ENCODE peak calls at places on chromosomes 5 and 9, in nine cellular contexts. G is ascending aorta, Z is AG04450, L is heart right ventricle, S is BJ, O is AG04449, U is astrocyte of the cerebellum, M is transverse colon, Y is lower leg skin. W is an unnamed sample.

GRCh38 chr5:134111741-134112647 is 2.5 kb upstream of the TCF7 start:
- DNase-seq in G (no peak), Z (no peak), L (no peak), S (no peak), O (no peak), U (no peak), M (no peak), Y (no peak), W (no peak)

GRCh38 chr9:33993104-33993503 is 55.6 kb downstream of the UBAP2 start:
- DNase-seq in G (no peak), Z (no peak), L (no peak), S (no peak), O (no peak), U (no peak), M (no peak), Y (no peak), W (no peak)

GRCh38 chr5:22852807-22853670 is at the start of gene CDH12:
- DNase-seq in G (no peak), Z (no peak), L (no peak), S (no peak), O (no peak), U (no peak), M (no peak), Y (no peak), W (no peak)

GRCh38 chr9:87322840-87323635 is 174.6 kb upstream of the DAPK1 start:
- DNase-seq in G (no peak), Z (no peak), L (no peak), S (no peak), O (peak; percentile 33), U (no peak), M (no peak), Y (no peak), W (peak; percentile 72)

GRCh38 chr9:8297047-8297446 is 497.5 kb upstream of the DMAC1 start:
- DNase-seq in G (no peak), Z (no peak), L (no peak), S (no peak), O (no peak), U (no peak), M (no peak), Y (no peak), W (no peak)

GRCh38 chr9:131324736-131325679 is 35.5 kb downstream of the PLPP7 start:
- DNase-seq in G (no peak), Z (no peak), L (no peak), S (no peak), O (no peak), U (no peak), M (no peak), Y (no peak), W (no peak)

GRCh38 chr5:5164158-5164557 is 24.0 kb downstream of the ADAMTS16 start:
- DNase-seq in G (no peak), Z (no peak), L (no peak), S (no peak), O (no peak), U (no peak), M (no peak), Y (no peak), W (no peak)

GRCh38 chr5:14268738-14269137 is 125.6 kb downstream of the TRIO start:
- DNase-seq in G (no peak), Z (no peak), L (no peak), S (no peak), O (no peak), U (peak; percentile 40), M (no peak), Y (no peak), W (no peak)

GRCh38 chr5:107894361-107894760 is 223.6 kb upstream of the EFNA5 start:
- DNase-seq in G (no peak), Z (no peak), L (no peak), S (no peak), O (no peak), U (no peak), M (no peak), Y (no peak), W (no peak)

GRCh38 chr5:95730730-95731570 is at the start of gene RHOBTB3:
- DNase-seq in G (peak; percentile 50), Z (peak; percentile 80), L (peak; percentile 90), S (peak; percentile 78), O (peak; percentile 60), U (peak; percentile 90), M (peak; percentile 89), Y (peak; percentile 88), W (peak; percentile 55)

GRCh38 chr5:38666668-38667498 is 110.4 kb upstream of the LIFR start:
- DNase-seq in G (no peak), Z (no peak), L (peak; percentile 44), S (no peak), O (no peak), U (peak; percentile 42), M (no peak), Y (no peak), W (peak; percentile 7)

GRCh38 chr9:125522328-125522725 is 184.7 kb downstream of the MAPKAP1 start:
- DNase-seq in G (no peak), Z (no peak), L (no peak), S (no peak), O (no peak), U (peak; percentile 74), M (peak; percentile 18), Y (no peak), W (no peak)

GRCh38 chr9:83239787-83240186 is 176.8 kb upstream of the RASEF start:
- DNase-seq in G (no peak), Z (no peak), L (no peak), S (no peak), O (no peak), U (peak; percentile 36), M (no peak), Y (no peak), W (no peak)

DNA sequence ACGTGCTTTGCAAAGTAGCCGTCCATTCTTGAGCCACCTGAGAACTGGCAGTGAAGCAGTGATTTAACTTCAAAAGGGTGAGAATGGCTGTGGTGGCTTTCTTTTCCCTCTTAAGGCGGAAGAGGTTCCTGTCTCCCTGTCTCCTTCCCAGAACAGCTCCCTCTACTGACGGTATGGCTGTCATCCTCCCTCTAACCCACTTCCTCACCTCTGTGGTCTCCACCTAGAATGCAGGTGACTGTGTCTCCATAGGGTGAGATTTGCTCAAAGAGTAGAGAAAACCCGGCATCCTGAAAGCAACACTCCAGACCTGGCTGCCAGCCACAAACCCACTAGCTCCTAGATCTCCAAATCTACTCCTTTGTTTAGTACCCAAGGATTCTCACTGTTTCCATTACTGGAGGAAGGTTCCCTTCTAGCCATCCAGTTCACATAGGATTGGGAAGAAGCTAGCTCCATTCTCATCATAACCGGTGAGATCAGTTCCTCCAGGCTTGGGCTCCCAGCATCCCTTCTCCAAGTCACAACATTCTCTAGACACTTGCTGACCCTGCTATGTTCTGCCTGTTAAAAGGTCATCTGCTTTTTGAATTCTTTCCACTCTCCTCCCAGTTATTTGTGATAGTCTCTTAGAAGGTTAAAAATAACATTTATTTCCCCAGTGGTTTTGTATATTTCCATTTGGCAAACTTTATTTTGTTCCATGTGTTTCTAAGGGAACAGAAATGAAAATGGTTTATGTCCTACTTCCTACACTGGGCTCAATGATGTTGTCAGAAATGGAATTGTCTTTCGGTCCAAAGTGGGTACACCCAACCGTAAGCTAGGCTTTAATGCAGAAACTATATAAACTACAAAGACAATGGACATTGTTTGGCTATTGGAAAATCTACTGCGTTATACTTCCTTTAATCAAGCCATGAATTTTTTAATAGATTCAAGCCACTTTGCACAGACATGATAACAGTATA is 269.4 kb downstream of the CWC27 start:
- DNase-seq in G (no peak), Z (no peak), L (no peak), S (no peak), O (no peak), U (no peak), M (peak; percentile 23), Y (no peak), W (no peak)
- TF ChIP-seq CTCF in G (peak; percentile 10), Z (peak; percentile 35), L (no peak), S (peak; percentile 25), O (peak; percentile 16), U (peak; percentile 13), M (peak; percentile 26), Y (no peak), W (peak; percentile 24)

DNA sequence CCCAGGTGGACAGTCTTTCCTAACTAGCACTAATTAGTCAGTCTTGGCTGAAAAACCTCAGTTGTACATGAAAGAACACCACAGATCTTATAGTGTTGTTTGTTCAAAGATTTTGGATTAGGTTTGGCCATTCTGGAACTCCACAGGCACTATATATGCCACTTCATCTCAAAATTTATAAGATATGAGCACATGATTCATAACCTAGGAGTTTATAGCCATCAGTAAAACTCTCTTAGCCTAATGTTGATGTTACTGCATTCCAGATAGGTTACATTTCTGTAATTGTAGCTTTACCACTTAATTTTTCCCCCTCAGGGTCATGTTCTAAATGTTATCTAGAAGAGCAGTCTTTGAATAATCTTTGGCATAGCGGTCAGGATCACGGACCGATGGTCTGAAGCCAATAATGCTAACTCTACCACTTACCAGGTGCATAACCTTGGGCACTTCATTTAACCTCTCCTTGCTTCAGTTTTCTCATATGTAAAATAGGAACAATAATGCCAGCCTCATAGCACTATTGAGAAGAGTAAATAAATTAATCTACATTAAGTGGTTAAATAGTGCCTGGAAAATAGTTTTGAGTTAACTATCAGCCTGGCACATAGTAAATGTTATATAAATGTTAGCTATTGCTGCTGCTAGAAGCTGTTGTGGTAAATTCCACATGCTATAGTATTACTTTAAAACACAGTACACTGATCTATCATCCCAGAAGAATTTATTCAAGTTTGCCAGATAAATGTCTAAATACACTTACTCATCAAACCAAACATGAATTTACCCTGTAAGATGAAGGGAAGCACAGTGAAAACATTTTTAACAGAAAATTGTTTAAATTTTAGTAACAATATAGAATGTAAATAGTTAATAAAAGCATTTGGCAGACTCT is 743.9 kb downstream of the NR2F1-AS1 start:
- DNase-seq in G (no peak), Z (peak; percentile 42), L (no peak), S (peak; percentile 38), O (peak; percentile 56), U (peak; percentile 37), M (no peak), Y (no peak), W (peak; percentile 54)
- H3K4me3 ChIP-seq in G (no peak overlapping the region), Z (no peak overlapping the region), L (no peak overlapping the region), S (no peak overlapping the region), O (no peak overlapping the region), U (no peak overlapping the region), M (no peak overlapping the region), Y (no peak overlapping the region), W (no peak overlapping the region)

GRCh38 chr9:101119206-101119819 is 90.8 kb downstream of the PLPPR1 start:
- DNase-seq in G (no peak), Z (no peak), L (peak; percentile 30), S (no peak), O (no peak), U (no peak), M (peak; percentile 49), Y (no peak), W (no peak)
- TF ChIP-seq CTCF in G (no peak), Z (peak; percentile 37), L (peak; percentile 58), S (peak; percentile 61), O (peak; percentile 80), U (peak; percentile 79), M (peak; percentile 45), Y (no peak), W (peak; percentile 40)

DNA sequence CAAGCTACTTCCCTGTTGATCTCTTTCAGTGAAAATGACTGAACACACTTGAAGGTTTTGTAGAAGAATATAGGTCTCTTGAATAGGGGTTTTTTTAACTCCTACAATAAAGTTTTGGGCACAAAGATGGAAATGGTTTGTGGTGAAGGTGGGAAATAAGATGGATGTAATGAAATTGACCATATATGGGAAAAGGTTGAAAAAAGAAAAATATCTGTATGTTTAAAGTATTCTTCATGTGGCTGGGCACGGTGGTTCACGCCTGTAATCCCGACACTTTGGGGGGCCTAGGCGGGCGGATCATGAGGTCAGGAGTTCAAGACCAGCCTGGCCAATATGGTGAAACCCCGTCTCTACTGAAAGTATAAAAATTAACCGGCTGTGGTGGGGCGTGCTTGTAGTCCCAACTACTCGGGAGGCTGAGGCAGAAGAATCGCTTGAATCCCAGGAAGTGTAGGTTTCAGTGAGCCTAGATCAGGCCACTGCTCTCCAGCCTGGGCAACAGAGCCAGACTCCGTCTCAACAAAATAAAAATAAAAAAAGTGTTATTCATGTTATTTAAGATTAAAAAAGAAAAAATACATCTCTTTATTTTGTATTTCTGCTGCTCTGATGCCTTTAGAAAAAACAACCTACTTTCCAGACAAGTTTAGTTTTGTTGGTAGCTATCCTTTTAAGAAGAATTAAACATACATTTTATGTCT is 2.2 kb downstream of the RBM27 start:
- DNase-seq in G (no peak), Z (no peak), L (no peak), S (no peak), O (no peak), U (no peak), M (no peak), Y (no peak), W (no peak)
- H3K4me3 ChIP-seq in G (no peak overlapping the region), Z (peak overlapping the region; percentile 89), L (no peak overlapping the region), S (no peak overlapping the region), O (no peak overlapping the region), U (no peak overlapping the region), M (no peak overlapping the region), Y (no peak overlapping the region), W (no peak overlapping the region)

W was measured in AG09309.